ENCODE peak calls at places on chromosomes 1 and 21, in eight cellular contexts. L, K, A, C, O, D, W and H are unnamed samples.

GRCh38 chr1:207188901-207189300 is 84.9 kb downstream of the C4BPA start:
- DNase-seq in L (no peak), K (no peak), A (no peak), C (no peak), O (no peak), D (no peak), W (no peak), H (no peak)

GRCh38 chr21:45550552-45551210 is 8.4 kb upstream of the SLC19A1 start:
- DNase-seq in L (no peak), K (peak), A (no peak), C (no peak), O (no peak), D (no peak), W (no peak), H (peak)

GRCh38 chr1:217190359-217190758 is 440.5 kb downstream of the GPATCH2 start:
- DNase-seq in L (no peak), K (no peak), A (no peak), C (no peak), O (no peak), D (no peak), W (no peak), H (no peak)

GRCh38 chr1:42822833-42823392 is 5.7 kb upstream of the SVBP start:
- DNase-seq in L (no peak), K (no peak), A (no peak), C (no peak), O (no peak), D (no peak), W (no peak), H (no peak)

GRCh38 chr1:114610546-114611245 is 29.3 kb upstream of the BCAS2 start:
- DNase-seq in L (no peak), K (no peak), A (no peak), C (no peak), O (no peak), D (no peak), W (no peak), H (no peak)

GRCh38 chr1:15443281-15443680 is 5.0 kb downstream of the CTRC start:
- DNase-seq in L (no peak), K (no peak), A (no peak), C (no peak), O (no peak), D (no peak), W (no peak), H (no peak)

GRCh38 chr1:73998348-73998959 is 199.5 kb downstream of the LRRIQ3 start:
- DNase-seq in L (no peak), K (no peak), A (peak), C (peak), O (no peak), D (no peak), W (no peak), H (peak)

GRCh38 chr1:210696709-210697108 is 368.0 kb downstream of the HHAT start:
- DNase-seq in L (no peak), K (no peak), A (no peak), C (no peak), O (no peak), D (no peak), W (no peak), H (peak)

GRCh38 chr1:25799758-25800537 is at the start of gene SELENON:
- DNase-seq in L (no peak), K (peak), A (peak), C (peak), O (peak), D (peak), W (no peak), H (no peak)

GRCh38 chr1:39729842-39730241 is 8.8 kb upstream of the PPIE start:
- DNase-seq in L (no peak), K (no peak), A (no peak), C (no peak), O (no peak), D (no peak), W (no peak), H (no peak)

GRCh38 chr1:98325646-98326441 is 335.7 kb upstream of the SNX7 start:
- DNase-seq in L (no peak), K (peak), A (no peak), C (no peak), O (peak), D (peak), W (no peak), H (no peak)

GRCh38 chr1:201603613-201604232 is 64.8 kb downstream of the NAV1 start:
- DNase-seq in L (no peak), K (no peak), A (no peak), C (no peak), O (no peak), D (no peak), W (no peak), H (no peak)

GRCh38 chr1:223831755-223832636 is 13.8 kb downstream of the TP53BP2 start:
- DNase-seq in L (no peak), K (no peak), A (no peak), C (no peak), O (no peak), D (no peak), W (no peak), H (peak)

GRCh38 chr1:228087771-228088251 is 5.3 kb downstream of the ARF1 start:
- DNase-seq in L (no peak), K (peak), A (no peak), C (no peak), O (no peak), D (no peak), W (no peak), H (no peak)

GRCh38 chr1:199046618-199047017 is 407.8 kb downstream of the PTPRC start:
- DNase-seq in L (no peak), K (no peak), A (no peak), C (no peak), O (no peak), D (no peak), W (no peak), H (no peak)

GRCh38 chr1:224615861-224616760 is at the start of gene CNIH3:
- DNase-seq in L (peak), K (peak), A (peak), C (peak), O (no peak), D (no peak), W (no peak), H (no peak)

GRCh38 chr1:110872745-110873435 is at the start of gene CD53:
- DNase-seq in L (no peak), K (no peak), A (no peak), C (no peak), O (peak), D (peak), W (peak), H (peak)

GRCh38 chr21:45640001-45640887 is 3.3 kb upstream of the PCBP3 start:
- DNase-seq in L (no peak), K (no peak), A (peak), C (no peak), O (no peak), D (no peak), W (no peak), H (no peak)

GRCh38 chr1:24191860-24192259 is 4.8 kb upstream of the IFNLR1 start:
- DNase-seq in L (no peak), K (no peak), A (no peak), C (no peak), O (no peak), D (no peak), W (no peak), H (peak)

GRCh38 chr1:202150607-202151006 is 6.1 kb upstream of the ARL8A start:
- DNase-seq in L (no peak), K (no peak), A (no peak), C (no peak), O (no peak), D (no peak), W (no peak), H (no peak)

GRCh38 chr1:56302878-56303277 is 276.5 kb downstream of the PLPP3 start:
- DNase-seq in L (no peak), K (no peak), A (no peak), C (no peak), O (no peak), D (no peak), W (no peak), H (no peak)

GRCh38 chr1:42592811-42593210 is 65.4 kb upstream of the PPIH start:
- DNase-seq in L (no peak), K (no peak), A (no peak), C (no peak), O (no peak), D (no peak), W (no peak), H (no peak)

GRCh38 chr1:67166196-67166595 is at the start of gene IL23R:
- DNase-seq in L (no peak), K (no peak), A (no peak), C (no peak), O (no peak), D (peak), W (no peak), H (peak)

GRCh38 chr1:16396591-16396990 is 29.5 kb downstream of the SZRD1 start:
- DNase-seq in L (no peak), K (no peak), A (no peak), C (no peak), O (no peak), D (no peak), W (no peak), H (no peak)

GRCh38 chr1:96660503-96660902 is 61.1 kb upstream of the PTBP2 start:
- DNase-seq in L (no peak), K (no peak), A (no peak), C (no peak), O (no peak), D (no peak), W (no peak), H (no peak)

GRCh38 chr1:155977607-155978324 is 581 bp downstream of the ARHGEF2 start:
- DNase-seq in L (no peak), K (peak), A (peak), C (peak), O (peak), D (no peak), W (no peak), H (peak)

GRCh38 chr1:12469990-12470389 is 148.0 kb downstream of the DHRS3 start:
- DNase-seq in L (no peak), K (no peak), A (no peak), C (no peak), O (no peak), D (no peak), W (no peak), H (no peak)

GRCh38 chr1:214823311-214824117 is 220.5 kb downstream of the CENPF start:
- DNase-seq in L (no peak), K (no peak), A (peak), C (no peak), O (no peak), D (no peak), W (no peak), H (no peak)

GRCh38 chr21:46237474-46237873 is 8.9 kb upstream of the LSS start:
- DNase-seq in L (no peak), K (no peak), A (no peak), C (no peak), O (no peak), D (no peak), W (no peak), H (no peak)

GRCh38 chr1:162298266-162298665 is 78.4 kb downstream of the SPATA46 start:
- DNase-seq in L (no peak), K (no peak), A (no peak), C (no peak), O (no peak), D (no peak), W (no peak), H (no peak)

GRCh38 chr21:45153358-45154318 is 79.3 kb downstream of the ADARB1 start:
- DNase-seq in L (no peak), K (no peak), A (no peak), C (no peak), O (peak), D (no peak), W (no peak), H (no peak)

GRCh38 chr1:43545686-43546387 is 15.2 kb downstream of the PTPRF start:
- DNase-seq in L (peak), K (peak), A (peak), C (peak), O (peak), D (peak), W (no peak), H (no peak)

GRCh38 chr1:202230939-202231645 is 37.5 kb downstream of the LGR6 start:
- DNase-seq in L (no peak), K (no peak), A (no peak), C (no peak), O (peak), D (no peak), W (no peak), H (no peak)

GRCh38 chr1:203548917-203549708 is 55.2 kb downstream of the OPTC start:
- DNase-seq in L (no peak), K (no peak), A (peak), C (peak), O (no peak), D (no peak), W (no peak), H (no peak)

DNA sequence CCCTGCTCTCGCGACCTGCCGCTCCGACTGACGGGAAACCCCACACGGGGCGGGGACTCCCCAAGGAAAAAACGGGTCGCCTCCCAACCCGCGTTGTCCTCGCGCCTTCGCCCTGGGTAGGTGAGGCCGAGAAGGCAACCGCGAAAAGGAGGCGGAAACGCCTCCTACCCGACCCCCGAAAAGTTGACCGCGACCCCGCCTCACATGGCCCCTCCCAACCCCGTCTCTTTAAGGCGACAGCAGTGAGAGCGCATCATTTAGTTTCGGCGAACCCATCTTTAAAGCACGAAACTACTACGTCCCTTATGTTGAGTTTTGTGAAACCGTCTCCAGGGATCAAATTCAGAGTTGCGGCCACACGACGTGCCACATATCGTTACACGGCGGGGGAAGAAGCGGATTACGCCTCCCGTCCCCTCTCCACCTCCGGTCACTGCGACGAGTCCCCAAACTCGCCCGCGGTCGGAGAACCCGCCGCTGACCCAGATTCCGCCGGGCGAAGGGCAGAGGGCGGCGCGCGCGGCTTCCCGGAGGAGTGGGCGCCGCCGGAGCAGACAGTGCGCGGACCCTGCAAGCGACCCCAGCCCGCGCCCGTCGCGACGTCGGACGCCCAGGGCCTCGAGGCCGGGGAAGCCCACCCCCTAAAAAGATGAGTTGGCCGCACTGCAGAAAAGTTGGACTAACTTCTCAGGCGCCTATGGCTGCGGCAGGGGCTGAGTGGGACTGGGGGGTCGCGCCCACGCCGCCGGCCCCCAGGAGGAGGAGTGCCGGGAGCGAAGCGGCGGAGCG is 1.1 kb downstream of the ANP32E start:
- DNase-seq in L (peak), K (peak), A (peak), C (peak), O (peak), D (peak), W (peak), H (peak)
- H3K4me3 ChIP-seq in L (peak), K (peak), A (peak), C (peak), O (peak), D (peak), W (peak), H (peak)

GRCh38 chr1:89689234-89689633 is 56.3 kb downstream of the LRRC8C start:
- DNase-seq in L (no peak), K (no peak), A (no peak), C (no peak), O (no peak), D (no peak), W (no peak), H (no peak)
- H3K4me3 ChIP-seq in L (no peak), K (no peak), A (no peak), C (no peak), O (no peak), D (no peak), W (no peak), H (no peak)

GRCh38 chr1:153533689-153534201 is 2.0 kb downstream of the S100A6 start:
- DNase-seq in L (no peak), K (peak), A (no peak), C (no peak), O (peak), D (no peak), W (no peak), H (no peak)
- H3K4me3 ChIP-seq in L (peak), K (peak), A (peak), C (peak), O (peak), D (peak), W (peak), H (no peak)

DNA sequence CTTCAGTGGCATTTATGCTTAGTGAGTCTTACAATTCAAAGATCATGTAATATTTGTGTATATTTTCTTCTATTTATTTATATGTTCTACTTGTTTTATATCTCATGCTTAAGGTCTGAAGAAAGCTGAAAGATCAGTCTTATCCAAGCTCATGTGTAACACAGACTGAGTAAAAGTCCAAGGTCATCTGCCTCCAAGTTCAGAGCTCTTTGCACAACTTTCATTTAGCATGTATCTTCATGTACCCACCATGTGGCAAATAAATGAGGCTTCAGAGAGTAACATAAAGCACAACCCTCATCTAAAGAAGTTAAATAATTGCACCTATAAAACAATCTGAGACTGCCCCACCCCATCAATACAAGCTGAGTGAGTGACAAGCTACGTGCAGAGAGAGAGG is 38.5 kb upstream of the PRDX6 start:
- DNase-seq in L (no peak), K (no peak), A (no peak), C (no peak), O (no peak), D (no peak), W (no peak), H (no peak)
- H3K4me3 ChIP-seq in L (no peak), K (no peak), A (no peak), C (no peak), O (no peak), D (no peak), W (no peak), H (no peak)

GRCh38 chr1:238254935-238255334 is 364.2 kb upstream of the ZP4 start:
- DNase-seq in L (no peak), K (no peak), A (peak), C (peak), O (no peak), D (no peak), W (no peak), H (no peak)
- H3K4me3 ChIP-seq in L (no peak), K (no peak), A (no peak), C (no peak), O (no peak), D (no peak), W (no peak), H (no peak)

GRCh38 chr1:225949041-225949440 is 8.0 kb upstream of the LEFTY2 start:
- DNase-seq in L (no peak), K (no peak), A (no peak), C (peak), O (no peak), D (no peak), W (no peak), H (no peak)
- H3K4me3 ChIP-seq in L (no peak), K (no peak), A (no peak), C (no peak), O (no peak), D (no peak), W (no peak), H (no peak)

GRCh38 chr1:87336623-87337067 is 8.0 kb downstream of the LMO4 start:
- DNase-seq in L (no peak), K (no peak), A (no peak), C (peak), O (no peak), D (no peak), W (no peak), H (no peak)
- H3K4me3 ChIP-seq in L (peak), K (peak), A (peak), C (peak), O (no peak), D (peak), W (no peak), H (no peak)

GRCh38 chr1:28067523-28068090 is 20.8 kb downstream of the EYA3 start:
- DNase-seq in L (no peak), K (no peak), A (no peak), C (no peak), O (no peak), D (no peak), W (no peak), H (no peak)
- H3K4me3 ChIP-seq in L (no peak), K (no peak), A (no peak), C (no peak), O (no peak), D (no peak), W (no peak), H (no peak)

GRCh38 chr1:176879784-176880620 is 284.5 kb downstream of the ASTN1 start:
- DNase-seq in L (no peak), K (no peak), A (no peak), C (no peak), O (no peak), D (no peak), W (no peak), H (no peak)
- H3K4me3 ChIP-seq in L (no peak), K (no peak), A (no peak), C (no peak), O (no peak), D (no peak), W (no peak), H (no peak)